ENCODE peak calls at places on chromosomes 5 and 9, in seven cellular contexts. P is fibroblast of mammary gland, E is dorsolateral prefrontal cortex, O is Caco-2, Q is brain microvascular endothelial cell, A is fibroblast of pulmonary artery, K is upper lobe of left lung. R is an unnamed sample.

GRCh38 chr5:136375920-136376319 is 10.6 kb upstream of the TRPC7 start:
- DNase-seq in P (no peak), E (no peak), O (no peak), Q (no peak), A (no peak), K (no peak), R (no peak)

GRCh38 chr5:42641321-42642005 is 115.2 kb upstream of the CCDC152 start:
- DNase-seq in P (peak), E (no peak), O (no peak), Q (peak), A (no peak), K (no peak), R (no peak)

GRCh38 chr5:107425541-107426031 is 245.2 kb downstream of the EFNA5 start:
- DNase-seq in P (peak), E (no peak), O (no peak), Q (peak), A (peak), K (no peak), R (no peak)

GRCh38 chr9:7320139-7320538 is 479.4 kb downstream of the DMAC1 start:
- DNase-seq in P (peak), E (no peak), O (no peak), Q (peak), A (peak), K (no peak), R (no peak)

GRCh38 chr9:123314617-123315016 is 41.4 kb upstream of the CRB2 start:
- DNase-seq in P (no peak), E (no peak), O (no peak), Q (no peak), A (no peak), K (no peak), R (no peak)

GRCh38 chr9:99690573-99690972 is 131.1 kb upstream of the NR4A3 start:
- DNase-seq in P (no peak), E (peak), O (no peak), Q (no peak), A (no peak), K (no peak), R (no peak)

GRCh38 chr9:78115073-78115472 is 83.5 kb upstream of the GNAQ start:
- DNase-seq in P (peak), E (no peak), O (no peak), Q (no peak), A (peak), K (no peak), R (no peak)

GRCh38 chr5:96374653-96375052 is 58.4 kb downstream of the PCSK1 start:
- DNase-seq in P (no peak), E (no peak), O (no peak), Q (no peak), A (no peak), K (no peak), R (no peak)

GRCh38 chr5:153749941-153750340 is 259.5 kb downstream of the GRIA1 start:
- DNase-seq in P (peak), E (peak), O (no peak), Q (no peak), A (no peak), K (no peak), R (no peak)

R was measured in natural killer cell.